ENCODE peak calls at places on chromosome 15, in four cellular contexts. R is HCT116, L is keratinocyte, M is A549. N is an unnamed sample.

GRCh38 chr15:57406040-57406772 is 29.9 kb downstream of the CGNL1 start:
- DNase-seq in R (no peak), L (no peak), M (no peak), N (peak; percentile 28)

GRCh38 chr15:94683912-94684311 is 452.6 kb downstream of the MCTP2 start:
- DNase-seq in R (no peak), L (no peak), M (no peak), N (no peak)

GRCh38 chr15:68310178-68310810 is 32.7 kb downstream of the FEM1B start:
- DNase-seq in R (no peak), L (no peak), M (no peak), N (no peak)

GRCh38 chr15:99143655-99144610 is 39.1 kb downstream of the SYNM start:
- DNase-seq in R (no peak), L (no peak), M (no peak), N (no peak)

GRCh38 chr15:33506781-33507180 is 196.0 kb downstream of the RYR3 start:
- DNase-seq in R (no peak), L (no peak), M (no peak), N (no peak)

GRCh38 chr15:34609658-34610057 is 26.2 kb upstream of the GOLGA8B start:
- DNase-seq in R (no peak), L (no peak), M (no peak), N (no peak)

GRCh38 chr15:49645937-49646336 is 25.1 kb downstream of the DTWD1 start:
- DNase-seq in R (no peak), L (no peak), M (no peak), N (peak; percentile 88)

GRCh38 chr15:29822685-29823459 is 604 bp upstream of the TJP1 start:
- DNase-seq in R (peak; percentile 52), L (no peak), M (peak; percentile 65), N (no peak)

GRCh38 chr15:90040618-90041017 is 39.5 kb downstream of the ZNF710 start:
- DNase-seq in R (no peak), L (no peak), M (no peak), N (no peak)

GRCh38 chr15:43957724-43958123 is 130.9 kb downstream of the WDR76 start:
- DNase-seq in R (no peak), L (no peak), M (no peak), N (no peak)

GRCh38 chr15:23566070-23567050 is 886 bp downstream of the MKRN3 start:
- DNase-seq in R (peak; percentile 29), L (no peak), M (no peak), N (peak; percentile 66)

GRCh38 chr15:47870956-47871625 is 153.8 kb downstream of the SEMA6D start:
- DNase-seq in R (no peak), L (no peak), M (no peak), N (no peak)

GRCh38 chr15:31004220-31004733 is 12.8 kb upstream of the MTMR10 start:
- DNase-seq in R (no peak), L (no peak), M (no peak), N (no peak)

GRCh38 chr15:67079361-67079760 is 14.0 kb downstream of the SMAD3 start:
- DNase-seq in R (no peak), L (no peak), M (no peak), N (no peak)

GRCh38 chr15:73357999-73358665 is 10.6 kb downstream of the HCN4 start:
- DNase-seq in R (no peak), L (no peak), M (no peak), N (no peak)

GRCh38 chr15:87848012-87848411 is 408.5 kb downstream of the NTRK3 start:
- DNase-seq in R (no peak), L (no peak), M (no peak), N (no peak)

GRCh38 chr15:33344530-33344929 is 33.8 kb downstream of the RYR3 start:
- DNase-seq in R (no peak), L (no peak), M (no peak), N (no peak)

GRCh38 chr15:98034731-98035130 is 74.2 kb downstream of the ARRDC4 start:
- DNase-seq in R (no peak), L (peak; percentile 13), M (no peak), N (no peak)

GRCh38 chr15:47265686-47266085 is 451.6 kb upstream of the SEMA6D start:
- DNase-seq in R (no peak), L (no peak), M (no peak), N (no peak)

GRCh38 chr15:89171136-89172072 is 50.0 kb downstream of the RLBP1 start:
- DNase-seq in R (peak; percentile 32), L (no peak), M (peak; percentile 71), N (no peak)

GRCh38 chr15:92733934-92734521 is 78.5 kb upstream of the FAM174B start:
- DNase-seq in R (no peak), L (no peak), M (peak; percentile 48), N (no peak)

GRCh38 chr15:32840481-32841245 is 122.9 kb downstream of the GREM1 start:
- DNase-seq in R (no peak), L (no peak), M (no peak), N (no peak)

GRCh38 chr15:82937659-82938058 is 14.9 kb downstream of the HOMER2 start:
- DNase-seq in R (no peak), L (no peak), M (no peak), N (no peak)

GRCh38 chr15:43249699-43250203 is 17.0 kb downstream of the TGM5 start:
- DNase-seq in R (no peak), L (no peak), M (no peak), N (no peak)

GRCh38 chr15:78100886-78101285 is 8.5 kb downstream of the SH2D7 start:
- DNase-seq in R (no peak), L (no peak), M (no peak), N (no peak)

GRCh38 chr15:100650685-100651084 is 48.3 kb downstream of the ASB7 start:
- DNase-seq in R (no peak), L (no peak), M (peak; percentile 34), N (no peak)
- TF ChIP-seq CTCF in R (peak; percentile 45), L (peak; percentile 24), M (peak; percentile 39), N (peak; percentile 50)

DNA sequence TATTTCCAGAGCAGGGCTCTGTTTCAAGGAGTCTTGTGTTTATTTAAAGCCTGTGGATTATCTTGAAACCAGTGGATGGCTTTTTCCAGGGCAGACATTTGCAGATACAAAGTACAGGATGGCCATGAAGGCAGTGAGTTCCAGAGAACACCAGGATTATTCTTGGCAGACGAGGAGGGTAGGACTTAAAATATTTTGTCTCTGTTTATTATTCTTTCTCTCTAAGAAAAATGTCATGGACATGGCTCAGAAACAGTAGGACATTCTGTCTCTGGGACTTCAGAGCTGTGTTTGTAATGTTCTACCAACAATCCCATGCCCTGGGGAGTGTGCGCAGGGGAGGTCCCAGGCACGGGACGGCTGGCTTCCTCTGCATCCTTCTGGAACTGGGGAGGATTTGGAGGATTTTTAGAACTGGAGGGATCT is 125.9 kb downstream of the ATP10A start:
- DNase-seq in R (no peak), L (no peak), M (no peak), N (no peak)
- H3K4me3 ChIP-seq in R (no peak overlapping the region), L (no peak overlapping the region), M (no peak overlapping the region), N (no peak overlapping the region)

GRCh38 chr15:25947336-25948080 is 84.4 kb upstream of the ATP10A start:
- DNase-seq in R (no peak), L (no peak), M (no peak), N (no peak)

GRCh38 chr15:25939122-25939521 is 76.0 kb upstream of the ATP10A start:
- DNase-seq in R (no peak), L (no peak), M (no peak), N (no peak)

GRCh38 chr15:25943831-25944230 is 80.7 kb upstream of the ATP10A start:
- DNase-seq in R (no peak), L (no peak), M (no peak), N (no peak)

GRCh38 chr15:25946241-25946786 is 83.2 kb upstream of the ATP10A start:
- DNase-seq in R (no peak), L (no peak), M (no peak), N (no peak)

GRCh38 chr15:25944386-25944785 is 81.3 kb upstream of the ATP10A start:
- DNase-seq in R (no peak), L (no peak), M (no peak), N (no peak)
- TF ChIP-seq CTCF in R (no peak), L (no peak), M (no peak), N (no peak)

DNA sequence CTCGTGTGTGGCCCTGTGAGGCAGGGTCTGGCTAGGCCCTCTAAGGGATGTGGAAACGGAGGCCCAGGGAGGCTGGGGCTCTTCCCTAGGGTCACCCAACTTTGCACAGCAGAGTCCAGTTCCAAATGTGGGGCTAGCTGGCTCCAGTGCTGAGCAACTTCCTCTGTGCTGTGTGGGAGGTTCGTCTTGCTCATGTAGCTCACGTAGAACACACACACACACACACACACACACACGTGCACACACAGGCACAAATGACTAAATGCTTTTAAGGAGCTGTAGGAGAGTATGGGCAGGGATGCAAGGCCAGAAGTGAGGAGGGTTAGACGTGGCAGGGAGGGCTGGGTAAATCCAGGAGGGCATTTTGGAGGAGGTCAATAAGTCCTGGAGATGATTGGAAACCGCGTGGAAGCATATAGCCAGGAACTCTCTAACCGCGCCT is 213.8 kb downstream of the RPLP1 start:
- DNase-seq in R (no peak), L (no peak), M (no peak), N (no peak)
- H3K4me3 ChIP-seq in R (no peak overlapping the region), L (no peak overlapping the region), M (no peak overlapping the region), N (no peak overlapping the region)

DNA sequence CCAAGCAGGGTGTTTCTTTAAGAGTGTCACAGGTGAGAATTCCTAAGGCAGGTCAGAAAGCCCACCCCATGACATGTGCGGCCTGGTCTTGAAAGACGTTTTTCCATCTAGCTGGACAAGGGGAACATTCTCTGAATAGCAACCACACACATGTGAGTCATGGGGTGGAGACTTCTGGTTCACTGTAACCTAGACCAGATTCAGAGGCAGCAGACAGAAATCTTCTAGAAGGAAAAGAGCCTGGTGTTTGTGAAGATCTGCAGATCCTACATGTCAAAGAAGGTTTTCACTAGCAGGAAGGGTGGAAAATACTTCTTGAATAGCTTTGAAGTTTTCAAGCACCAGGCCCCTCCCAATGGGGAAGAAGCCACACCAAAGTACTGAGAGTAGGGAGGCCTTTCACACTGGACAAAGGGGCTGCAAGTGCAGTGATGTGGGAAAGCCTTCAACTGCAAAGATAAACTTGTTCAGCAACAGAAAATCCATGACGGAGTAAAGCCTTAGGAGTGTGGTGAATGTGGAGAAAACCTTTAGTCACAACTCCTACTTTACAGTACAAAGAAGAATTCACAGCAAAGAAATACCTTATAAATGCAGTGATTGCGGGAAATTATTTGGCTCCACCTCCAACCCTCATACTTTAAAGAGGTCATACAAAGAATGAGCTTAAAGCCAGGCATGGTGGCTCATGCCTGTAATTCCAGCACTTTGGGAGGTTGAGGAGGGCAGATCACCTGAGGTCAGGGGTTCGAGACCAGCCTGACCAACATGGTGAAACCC is 17.6 kb downstream of the ADAM10 start:
- DNase-seq in R (peak; percentile 72), L (no peak), M (peak; percentile 47), N (no peak)
- TF ChIP-seq CTCF in R (no peak), L (no peak), M (no peak), N (no peak)

GRCh38 chr15:61915640-61916039 is 144.6 kb downstream of the VPS13C start:
- DNase-seq in R (no peak), L (no peak), M (no peak), N (no peak)
- H3K4me3 ChIP-seq in R (no peak overlapping the region), L (no peak overlapping the region), M (no peak overlapping the region), N (no peak overlapping the region)

GRCh38 chr15:65962187-65962586 is 92.9 kb downstream of the RAB11A start:
- DNase-seq in R (no peak), L (no peak), M (no peak), N (no peak)
- TF ChIP-seq CTCF in R (no peak), L (peak; percentile 57), M (peak; percentile 34), N (peak; percentile 17)

GRCh38 chr15:41258706-41259471 is 27.8 kb downstream of the CHP1 start:
- DNase-seq in R (no peak), L (no peak), M (no peak), N (peak; percentile 68)
- H3K4me3 ChIP-seq in R (no peak overlapping the region), L (no peak overlapping the region), M (no peak overlapping the region), N (peak overlapping the region; percentile 11)

GRCh38 chr15:64137226-64137833 is 14.2 kb upstream of the SNX22 start:
- DNase-seq in R (no peak), L (no peak), M (no peak), N (no peak)
- TF ChIP-seq CTCF in R (no peak), L (no peak), M (no peak), N (no peak)